ENCODE peak calls at places on chromosomes 13 and 19, in four cellular contexts. C, F, Z and X are unnamed samples.

GRCh38 chr19:12111176-12111575 is 29.0 kb downstream of the ZNF20 start:
- DNase-seq in F (no peak), C (no peak), Z (no peak), X (no peak)

GRCh38 chr13:48295271-48295670 is 8.3 kb upstream of the RB1 start:
- DNase-seq in C (no peak), F (no peak), Z (no peak), X (no peak)

GRCh38 chr19:2887391-2887914 is 13.3 kb upstream of the ZNF57 start:
- DNase-seq in F (no peak), C (no peak), Z (peak), X (peak)

GRCh38 chr13:95275322-95276118 is 25.7 kb downstream of the ABCC4 start:
- DNase-seq in Z (no peak), F (no peak), C (no peak), X (no peak)

GRCh38 chr13:109100705-109101104 is 471.3 kb downstream of the MYO16 start:
- DNase-seq in C (no peak), Z (no peak), F (no peak), X (no peak)

GRCh38 chr13:112007191-112007590 is 59.8 kb upstream of the SOX1 start:
- DNase-seq in F (no peak), Z (no peak), C (no peak), X (no peak)

GRCh38 chr13:105907319-105908019 is 628.0 kb downstream of the EFNB2 start:
- DNase-seq in F (no peak), C (no peak), Z (no peak), X (no peak)

GRCh38 chr13:44188257-44188656 is 185.4 kb upstream of the SERP2 start:
- DNase-seq in Z (no peak), C (no peak), F (no peak), X (no peak)

GRCh38 chr19:3266792-3267469 is 42.5 kb downstream of the CELF5 start:
- DNase-seq in Z (no peak), F (no peak), C (no peak), X (no peak)

GRCh38 chr13:75635101-75635620 is 969 bp upstream of the LMO7 start:
- DNase-seq in C (peak), F (no peak), Z (peak), X (peak)

GRCh38 chr19:53868892-53869804 is 1.5 kb downstream of the MYADM start:
- DNase-seq in C (peak), Z (peak), F (peak), X (peak)

GRCh38 chr13:111325146-111325890 is 4.9 kb downstream of the TEX29 start:
- DNase-seq in C (peak), F (no peak), Z (peak), X (no peak)

GRCh38 chr13:40206241-40207109 is 460.0 kb downstream of the FOXO1 start:
- DNase-seq in F (no peak), Z (no peak), C (no peak), X (no peak)

GRCh38 chr19:27676877-27677276 is 1536.1 kb downstream of the UQCRFS1 start:
- DNase-seq in F (no peak), Z (peak), C (no peak), X (no peak)

GRCh38 chr19:17419154-17419490 is 725 bp upstream of the MVB12A start:
- DNase-seq in Z (no peak), F (no peak), C (no peak), X (no peak)

GRCh38 chr19:46659151-46660007 is 1.6 kb downstream of the DACT3 start:
- DNase-seq in Z (peak), F (no peak), C (peak), X (peak)

GRCh38 chr19:54478677-54479266 is 5.7 kb upstream of the CDC42EP5 start:
- DNase-seq in C (no peak), Z (peak), F (no peak), X (peak)

GRCh38 chr19:11693505-11694499 is 44.9 kb downstream of the ZNF823 start:
- DNase-seq in F (no peak), Z (peak), C (no peak), X (no peak)

GRCh38 chr19:870314-870713 is 10.8 kb downstream of the CFD start:
- DNase-seq in Z (no peak), F (no peak), C (no peak), X (no peak)

GRCh38 chr19:31262673-31263308 is 86.4 kb downstream of the TSHZ3 start:
- DNase-seq in F (no peak), Z (peak), C (peak), X (no peak)

GRCh38 chr19:42626181-42626580 is 31.5 kb upstream of the CEACAM8 start:
- DNase-seq in C (no peak), Z (no peak), F (no peak), X (no peak)

GRCh38 chr13:69820180-69820579 is 287.4 kb upstream of the ATXN8OS start:
- DNase-seq in Z (no peak), F (no peak), C (no peak), X (no peak)

GRCh38 chr13:113888701-113889330 is 24.9 kb upstream of the GAS6 start:
- DNase-seq in Z (no peak), F (no peak), C (no peak), X (no peak)

GRCh38 chr13:50267917-50268316 is 252.7 kb downstream of the KCNRG start:
- DNase-seq in C (no peak), F (no peak), Z (no peak), X (no peak)

GRCh38 chr13:50274181-50274580 is 258.9 kb downstream of the KCNRG start:
- DNase-seq in Z (no peak), C (no peak), F (no peak), X (no peak)

GRCh38 chr13:50268500-50268899 is 253.3 kb downstream of the KCNRG start:
- DNase-seq in F (no peak), Z (no peak), C (no peak), X (no peak)
- TF ChIP-seq CTCF in F (no peak), Z (no peak), C (no peak), X (no peak)

GRCh38 chr13:51971520-51972426 is 39.5 kb downstream of the ATP7B start:
- DNase-seq in C (no peak), F (no peak), Z (no peak), X (no peak)

GRCh38 chr13:51966186-51966585 is 45.1 kb downstream of the ATP7B start:
- DNase-seq in C (no peak), F (no peak), Z (no peak), X (no peak)

GRCh38 chr13:51974485-51974884 is 36.8 kb downstream of the ATP7B start:
- DNase-seq in F (no peak), C (no peak), Z (no peak), X (no peak)

GRCh38 chr13:51967482-51968446 is 43.5 kb downstream of the ATP7B start:
- DNase-seq in F (no peak), C (no peak), Z (no peak), X (no peak)

DNA sequence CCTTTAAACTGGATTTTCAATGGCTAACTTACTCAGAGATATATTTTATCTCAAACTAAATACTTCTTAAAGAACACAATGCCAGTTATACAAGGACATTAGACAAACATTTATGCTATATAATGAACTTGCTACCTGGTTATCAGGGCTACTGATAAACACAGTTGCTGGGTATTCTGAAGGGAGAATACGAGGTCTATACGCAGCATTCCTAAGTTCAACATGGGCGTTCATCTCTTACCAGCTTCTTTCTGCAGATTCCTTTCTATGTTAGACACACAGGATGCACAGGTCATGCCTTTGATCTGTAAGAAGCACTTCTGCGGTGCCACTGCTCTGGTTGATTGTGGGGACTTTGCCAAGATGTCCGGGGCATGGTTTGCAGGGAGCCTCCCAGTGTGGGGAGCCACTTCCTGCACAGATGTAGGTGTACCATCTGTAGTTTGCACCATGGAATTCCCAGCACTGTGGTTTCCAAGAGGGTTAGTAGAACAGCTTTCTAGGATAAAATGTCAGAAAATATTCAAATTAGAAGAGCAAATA is 40.9 kb downstream of the ATP7B start:
- DNase-seq in F (no peak), Z (no peak), C (no peak), X (no peak)
- TF ChIP-seq CTCF in F (no peak), Z (no peak), C (no peak), X (no peak)

GRCh38 chr13:90455861-90456260 is 891.6 kb upstream of the MIR17HG start:
- DNase-seq in F (no peak), Z (no peak), C (no peak), X (no peak)
- TF ChIP-seq CTCF in F (no peak), Z (no peak), C (no peak), X (no peak)

GRCh38 chr19:5306531-5306930 is 34.1 kb downstream of the PTPRS start:
- DNase-seq in C (no peak), Z (no peak), F (no peak), X (no peak)

GRCh38 chr19:5307655-5308054 is 33.0 kb downstream of the PTPRS start:
- DNase-seq in F (no peak), Z (no peak), C (no peak), X (no peak)

GRCh38 chr19:5312058-5312457 is 28.6 kb downstream of the PTPRS start:
- DNase-seq in C (no peak), F (no peak), Z (no peak), X (no peak)

GRCh38 chr19:5308471-5309437 is 31.9 kb downstream of the PTPRS start:
- DNase-seq in F (peak), C (peak), Z (no peak), X (no peak)

GRCh38 chr19:5309438-5310204 is 31.0 kb downstream of the PTPRS start:
- DNase-seq in Z (peak), F (no peak), C (peak), X (no peak)
- TF ChIP-seq CTCF in Z (peak), F (no peak), C (no peak), X (no peak)

GRCh38 chr19:36972594-36972993 is 56.5 kb downstream of the ZNF568 start:
- DNase-seq in F (no peak), Z (no peak), C (no peak), X (no peak)

GRCh38 chr19:36973844-36974195 is 57.7 kb downstream of the ZNF568 start:
- DNase-seq in Z (no peak), C (no peak), F (no peak), X (no peak)

GRCh38 chr19:36973021-36973843 is 57.1 kb downstream of the ZNF568 start:
- DNase-seq in F (peak), C (peak), Z (peak), X (peak)
- TF ChIP-seq CTCF in F (peak), C (peak), Z (no peak), X (peak)

GRCh38 chr13:25042141-25042540 is 53.8 kb upstream of the PABPC3 start:
- DNase-seq in C (no peak), Z (no peak), F (no peak), X (no peak)

GRCh38 chr13:25046985-25047660 is 48.8 kb upstream of the PABPC3 start:
- DNase-seq in F (no peak), Z (peak), C (no peak), X (no peak)

GRCh38 chr13:25051065-25051464 is 44.9 kb upstream of the PABPC3 start:
- DNase-seq in Z (no peak), C (no peak), F (no peak), X (no peak)

GRCh38 chr13:25044071-25044470 is 51.9 kb upstream of the PABPC3 start:
- DNase-seq in C (no peak), F (no peak), Z (no peak), X (no peak)

DNA sequence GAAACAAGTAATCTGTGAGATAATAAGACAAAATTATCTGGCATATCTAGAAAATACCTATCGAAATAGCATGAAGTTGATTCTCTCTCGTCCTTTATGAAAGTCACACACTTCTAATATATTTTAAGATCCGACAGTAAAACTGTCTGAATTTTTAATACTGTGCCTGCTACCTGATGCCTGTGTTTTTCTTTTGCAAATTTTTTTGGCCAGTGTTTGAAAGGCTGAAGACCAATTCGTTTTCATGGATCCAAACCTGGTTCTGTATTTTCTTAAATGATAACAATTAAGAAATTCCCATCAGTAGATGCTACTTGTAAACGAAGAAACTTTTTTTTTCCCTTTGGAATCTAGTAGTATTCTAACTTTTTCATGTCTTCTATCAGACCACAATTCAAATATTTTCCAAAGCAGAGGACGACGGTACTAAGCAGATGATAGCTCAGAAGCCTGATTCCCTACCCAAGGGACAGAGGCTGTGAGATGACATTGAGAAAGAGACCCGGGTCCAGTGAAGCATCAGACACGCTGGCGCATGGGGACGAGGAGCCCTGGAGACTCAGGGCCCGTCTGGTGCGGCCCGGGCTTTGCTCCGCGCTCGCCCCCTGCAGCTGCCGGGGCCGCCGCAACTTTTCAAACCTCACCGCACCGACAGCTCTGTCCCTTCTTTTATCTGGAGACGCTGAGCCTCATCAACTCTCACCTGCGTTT is 49.5 kb upstream of the PABPC3 start:
- DNase-seq in Z (peak), C (no peak), F (no peak), X (no peak)
- TF ChIP-seq CTCF in Z (peak), C (no peak), F (no peak), X (no peak)

GRCh38 chr13:60134376-60134775 is 29.4 kb downstream of the DIAPH3 start:
- DNase-seq in C (no peak), F (no peak), Z (peak), X (no peak)
- TF ChIP-seq CTCF in C (no peak), F (no peak), Z (peak), X (no peak)

DNA sequence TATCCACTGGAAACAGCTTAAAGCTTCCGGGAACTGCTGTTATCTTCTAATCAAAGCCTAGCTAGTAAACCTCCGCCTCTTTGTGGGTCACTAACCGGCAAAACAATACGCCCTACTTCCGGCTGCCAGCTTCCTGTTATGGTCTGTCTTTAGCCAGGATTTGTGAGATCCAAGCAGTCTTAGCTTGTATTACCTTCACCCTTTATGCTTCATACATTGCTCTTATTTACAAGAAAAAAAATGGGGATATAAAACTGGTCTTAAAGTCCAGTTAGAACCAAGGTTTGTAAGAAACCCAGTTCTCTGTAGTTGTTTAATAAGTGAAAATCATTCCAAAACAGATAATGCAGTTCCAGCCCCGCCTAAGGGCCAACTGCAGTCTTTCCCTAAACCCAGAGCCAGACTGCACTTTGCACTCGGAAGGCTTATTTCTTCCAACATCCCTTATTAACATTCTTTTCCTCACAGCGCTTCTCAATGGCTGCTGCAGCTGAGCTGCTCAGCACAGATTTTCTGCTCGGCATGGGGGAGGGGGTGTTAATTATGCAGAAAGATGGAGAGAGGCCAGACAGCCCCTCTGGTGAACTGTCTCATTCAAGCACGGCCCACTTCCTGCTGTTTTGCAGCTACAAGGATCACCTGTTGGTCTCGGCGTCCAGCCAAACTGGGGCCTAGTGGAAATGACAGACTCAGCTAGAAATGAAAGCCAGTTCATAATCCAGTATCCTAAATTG is 368.4 kb downstream of the KLF12 start:
- DNase-seq in F (peak), Z (peak), C (peak), X (no peak)
- TF ChIP-seq CTCF in F (no peak), Z (no peak), C (no peak), X (no peak)

DNA sequence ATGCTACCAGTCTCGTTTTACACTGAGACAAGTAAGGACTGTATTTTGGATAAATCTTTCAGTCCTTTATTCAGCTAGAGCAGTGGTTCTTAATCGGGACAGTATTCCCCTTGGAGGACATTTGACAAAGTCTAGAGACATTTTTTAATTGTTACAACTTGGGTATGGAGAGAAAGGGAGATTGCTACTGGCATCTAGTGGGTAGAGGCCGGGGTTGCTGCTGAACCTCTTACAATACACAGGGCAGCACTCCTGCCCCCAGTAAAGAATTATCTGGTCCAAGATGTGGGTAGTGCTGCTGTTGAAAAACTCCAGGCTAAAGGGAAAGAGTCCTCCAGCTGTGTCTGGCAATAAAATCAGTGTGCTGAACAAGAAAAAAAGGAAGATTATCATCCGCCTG is 334.8 kb downstream of the SLC7A1 start:
- DNase-seq in F (no peak), C (no peak), Z (no peak), X (no peak)
- TF ChIP-seq CTCF in F (peak), C (no peak), Z (no peak), X (peak)

GRCh38 chr19:15197275-15198005 is 3.4 kb downstream of the NOTCH3 start:
- DNase-seq in F (no peak), C (no peak), Z (no peak), X (no peak)

GRCh38 chr19:15194938-15195337 is 5.9 kb downstream of the NOTCH3 start:
- DNase-seq in Z (no peak), C (no peak), F (no peak), X (no peak)

GRCh38 chr19:15195987-15196682 is 4.7 kb downstream of the NOTCH3 start:
- DNase-seq in Z (peak), F (no peak), C (peak), X (no peak)

GRCh38 chr19:15196683-15197005 is 4.2 kb downstream of the NOTCH3 start:
- DNase-seq in F (no peak), Z (no peak), C (no peak), X (no peak)

GRCh38 chr19:15195381-15195964 is 5.3 kb downstream of the NOTCH3 start:
- DNase-seq in F (peak), C (peak), Z (peak), X (no peak)
- TF ChIP-seq CTCF in F (peak), C (no peak), Z (peak), X (peak)